ENCODE peak calls at places on chromosomes 6 and 20, in seven cellular contexts. A is pancreas, X is endothelial cell of umbilical vein, K is left ventricle myocardium inferior, H is lower lobe of right lung, U is tibial nerve, N is ovary. J is an unnamed sample. For H3K36me3, the result is how much of the 10 kb centered on the place peaks cover.

GRCh38 chr20:42483694-42484303 is 705.9 kb downstream of the PTPRT start:
- DNase-seq in A (peak), X (no peak), K (no peak), H (no peak), U (peak), N (no peak), J (no peak)

GRCh38 chr6:126112171-126112632 is 125.9 kb downstream of the TRMT11 start:
- DNase-seq in A (no peak), X (no peak), K (no peak), H (no peak), U (no peak), N (no peak), J (no peak)

GRCh38 chr6:51028271-51028670 is 209.6 kb downstream of the TFAP2B start:
- DNase-seq in A (no peak), X (no peak), K (no peak), H (no peak), U (no peak), N (no peak), J (no peak)

GRCh38 chr20:1489764-1490436 is 1.3 kb downstream of the SIRPB2 start:
- DNase-seq in A (no peak), X (peak), K (no peak), H (no peak), U (peak), N (no peak), J (no peak)

GRCh38 chr6:31495580-31495979 is 2.4 kb upstream of the MICB start:
- DNase-seq in A (no peak), X (peak), K (no peak), H (no peak), U (no peak), N (no peak), J (no peak)

GRCh38 chr20:43460830-43461200 is 3.1 kb downstream of the SRSF6 start:
- DNase-seq in A (no peak), X (no peak), K (no peak), H (no peak), U (no peak), N (no peak), J (no peak)

GRCh38 chr20:62002882-62003480 is 62.7 kb downstream of the TAF4 start:
- DNase-seq in A (peak), X (no peak), K (no peak), H (no peak), U (no peak), N (no peak), J (no peak)

GRCh38 chr6:156396068-156396771 is 381.0 kb upstream of the ARID1B start:
- DNase-seq in A (no peak), X (no peak), K (no peak), H (no peak), U (no peak), N (no peak), J (no peak)

GRCh38 chr6:16498237-16498636 is 259.9 kb downstream of the GMPR start:
- DNase-seq in A (no peak), X (no peak), K (no peak), H (no peak), U (no peak), N (no peak), J (no peak)

GRCh38 chr6:15280023-15280422 is 34.2 kb downstream of the JARID2 start:
- DNase-seq in A (no peak), X (peak), K (no peak), H (no peak), U (no peak), N (no peak), J (no peak)

GRCh38 chr6:130307752-130308361 is 58.0 kb upstream of the TMEM200A start:
- DNase-seq in A (no peak), X (no peak), K (no peak), H (no peak), U (no peak), N (no peak), J (peak)

GRCh38 chr6:15477746-15478145 is 185.1 kb downstream of the DTNBP1 start:
- DNase-seq in A (no peak), X (no peak), K (no peak), H (no peak), U (no peak), N (no peak), J (no peak)

GRCh38 chr6:121817141-121817540 is 381.7 kb downstream of the GJA1 start:
- DNase-seq in A (no peak), X (no peak), K (no peak), H (no peak), U (no peak), N (no peak), J (no peak)

GRCh38 chr6:83870649-83871048 is 11.2 kb downstream of the CYB5R4 start:
- DNase-seq in A (no peak), X (no peak), K (no peak), H (no peak), U (no peak), N (no peak), J (no peak)

GRCh38 chr20:10786678-10787077 is 112.9 kb upstream of the JAG1 start:
- DNase-seq in A (no peak), X (no peak), K (no peak), H (no peak), U (no peak), N (no peak), J (no peak)

GRCh38 chr20:64226686-64227576 is 28.6 kb upstream of the PCMTD2 start:
- DNase-seq in A (no peak), X (no peak), K (no peak), H (peak), U (no peak), N (no peak), J (no peak)

GRCh38 chr20:53390780-53391179 is 202.9 kb downstream of the ZNF217 start:
- DNase-seq in A (no peak), X (no peak), K (no peak), H (no peak), U (no peak), N (no peak), J (no peak)

GRCh38 chr20:49490689-49491088 is 8.2 kb upstream of the KCNB1 start:
- DNase-seq in A (no peak), X (no peak), K (no peak), H (no peak), U (no peak), N (no peak), J (no peak)

GRCh38 chr6:165042912-165043311 is 266.5 kb downstream of the C6orf118 start:
- DNase-seq in A (no peak), X (no peak), K (no peak), H (no peak), U (no peak), N (no peak), J (no peak)

GRCh38 chr20:13784271-13784892 is 337 bp downstream of the ESF1 start:
- DNase-seq in A (no peak), X (no peak), K (no peak), H (no peak), U (no peak), N (no peak), J (no peak)

GRCh38 chr20:62631336-62632317 is 10.7 kb upstream of the SLCO4A1 start:
- DNase-seq in A (no peak), X (no peak), K (no peak), H (no peak), U (no peak), N (no peak), J (no peak)

GRCh38 chr6:123965894-123966293 is 162.2 kb downstream of the NKAIN2 start:
- DNase-seq in A (no peak), X (peak), K (no peak), H (no peak), U (no peak), N (no peak), J (no peak)

GRCh38 chr6:14736231-14736953 is 509.5 kb upstream of the JARID2 start:
- DNase-seq in A (no peak), X (no peak), K (no peak), H (no peak), U (no peak), N (no peak), J (no peak)

GRCh38 chr6:85185977-85186376 is 263.9 kb upstream of the NT5E start:
- DNase-seq in A (no peak), X (no peak), K (no peak), H (no peak), U (no peak), N (no peak), J (no peak)

GRCh38 chr6:113564401-113565161 is 292.6 kb upstream of the MARCKS start:
- DNase-seq in A (peak), X (peak), K (peak), H (peak), U (peak), N (peak), J (peak)

GRCh38 chr20:49045440-49046086 is 549 bp upstream of the CSE1L start:
- DNase-seq in A (peak), X (peak), K (peak), H (peak), U (no peak), N (no peak), J (no peak)

GRCh38 chr20:40160151-40160550 is 528.9 kb downstream of the MAFB start:
- DNase-seq in A (peak), X (peak), K (peak), H (peak), U (peak), N (peak), J (no peak)

GRCh38 chr6:28609672-28610071 is 84.0 kb downstream of the GPX5 start:
- DNase-seq in A (no peak), X (no peak), K (no peak), H (no peak), U (no peak), N (no peak), J (no peak)

GRCh38 chr6:129575378-129576118 is 134.4 kb downstream of the ARHGAP18 start:
- DNase-seq in A (no peak), X (peak), K (no peak), H (no peak), U (peak), N (no peak), J (peak)

GRCh38 chr20:17958326-17959256 is 10.0 kb downstream of the SNX5 start:
- DNase-seq in A (no peak), X (peak), K (no peak), H (no peak), U (no peak), N (no peak), J (no peak)

GRCh38 chr20:17955302-17955701 is 13.3 kb downstream of the SNX5 start:
- DNase-seq in A (no peak), X (no peak), K (no peak), H (no peak), U (no peak), N (no peak), J (no peak)

GRCh38 chr20:17953935-17954334 is 14.7 kb downstream of the SNX5 start:
- DNase-seq in A (no peak), X (no peak), K (no peak), H (no peak), U (no peak), N (no peak), J (no peak)

GRCh38 chr20:17957505-17958325 is 10.9 kb downstream of the SNX5 start:
- DNase-seq in A (no peak), X (peak), K (no peak), H (no peak), U (no peak), N (no peak), J (no peak)

DNA sequence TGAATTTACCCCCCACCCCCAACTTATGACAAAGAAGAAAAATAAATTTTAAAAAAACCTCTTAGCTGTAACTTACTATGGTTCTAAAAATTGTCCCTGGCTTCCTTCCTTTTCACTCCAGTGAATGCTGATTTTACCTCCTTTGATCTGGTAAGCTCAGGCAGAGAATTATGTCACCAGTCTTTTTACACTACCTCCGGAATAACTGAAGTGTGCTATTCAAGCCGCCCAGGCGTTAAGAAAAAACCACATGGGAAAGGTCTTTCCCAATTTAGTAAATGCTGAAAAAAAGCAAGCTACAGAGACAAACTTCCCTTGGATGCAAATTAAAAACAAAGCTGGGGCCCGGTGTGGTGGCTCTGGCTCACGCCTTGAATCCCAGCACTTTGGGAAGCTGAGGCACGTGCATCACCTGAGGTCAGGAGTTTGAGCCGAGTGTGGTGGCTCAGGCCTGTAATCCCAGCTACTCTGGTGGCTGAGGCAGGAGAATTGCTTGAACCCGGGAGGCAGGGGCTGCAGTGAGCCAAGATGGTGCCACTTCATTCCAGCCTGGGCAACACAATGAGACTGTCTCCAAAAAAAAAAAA is 12.4 kb downstream of the SNX5 start:
- DNase-seq in A (no peak), X (no peak), K (no peak), H (no peak), U (no peak), N (no peak), J (no peak)
- H3K36me3 ChIP-seq in A (under half), X (under half), K (half or more), H (half or more), U (half or more), N (under half), J (under half)

GRCh38 chr6:151661509-151661908 is 146.0 kb upstream of the ESR1 start:
- DNase-seq in A (no peak), X (no peak), K (no peak), H (no peak), U (no peak), N (no peak), J (no peak)

GRCh38 chr6:151659212-151659611 is 148.3 kb upstream of the ESR1 start:
- DNase-seq in A (no peak), X (no peak), K (no peak), H (no peak), U (no peak), N (no peak), J (no peak)

GRCh38 chr6:151663559-151663958 is 143.9 kb upstream of the ESR1 start:
- DNase-seq in A (no peak), X (no peak), K (no peak), H (no peak), U (no peak), N (no peak), J (no peak)

GRCh38 chr6:151664390-151664789 is 143.1 kb upstream of the ESR1 start:
- DNase-seq in A (no peak), X (no peak), K (no peak), H (no peak), U (no peak), N (no peak), J (no peak)

DNA sequence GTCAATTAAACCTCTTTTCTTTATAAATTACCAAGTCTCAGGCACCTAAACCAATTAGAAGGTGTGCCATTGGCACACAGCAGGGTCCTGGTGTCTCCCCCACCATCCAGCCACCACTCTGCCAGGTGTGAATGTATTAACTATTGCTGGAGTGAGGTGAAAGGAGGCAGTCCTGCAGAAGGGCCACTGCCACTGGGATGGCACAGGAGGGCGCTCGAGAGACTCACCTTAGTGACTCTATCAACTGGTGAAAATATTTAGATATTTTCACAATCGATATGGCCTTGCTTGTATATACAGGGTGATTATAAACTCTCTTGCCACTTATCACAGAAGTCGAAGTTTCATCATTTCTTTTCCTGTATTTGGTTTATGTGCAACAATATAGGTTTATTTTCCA is 145.6 kb upstream of the ESR1 start:
- DNase-seq in A (no peak), X (peak), K (no peak), H (no peak), U (no peak), N (no peak), J (no peak)
- TF ChIP-seq CTCF in A (no peak), X (peak), K (no peak), H (no peak), U (no peak), N (no peak), J (peak)

GRCh38 chr20:34452281-34452982 is 63.8 kb upstream of the DYNLRB1 start:
- DNase-seq in A (no peak), X (no peak), K (no peak), H (no peak), U (no peak), N (no peak), J (peak)

GRCh38 chr20:34448517-34448916 is 67.7 kb upstream of the DYNLRB1 start:
- DNase-seq in A (no peak), X (no peak), K (no peak), H (no peak), U (no peak), N (no peak), J (no peak)

GRCh38 chr20:34445177-34446065 is 70.8 kb upstream of the DYNLRB1 start:
- DNase-seq in A (no peak), X (no peak), K (no peak), H (no peak), U (no peak), N (no peak), J (no peak)

DNA sequence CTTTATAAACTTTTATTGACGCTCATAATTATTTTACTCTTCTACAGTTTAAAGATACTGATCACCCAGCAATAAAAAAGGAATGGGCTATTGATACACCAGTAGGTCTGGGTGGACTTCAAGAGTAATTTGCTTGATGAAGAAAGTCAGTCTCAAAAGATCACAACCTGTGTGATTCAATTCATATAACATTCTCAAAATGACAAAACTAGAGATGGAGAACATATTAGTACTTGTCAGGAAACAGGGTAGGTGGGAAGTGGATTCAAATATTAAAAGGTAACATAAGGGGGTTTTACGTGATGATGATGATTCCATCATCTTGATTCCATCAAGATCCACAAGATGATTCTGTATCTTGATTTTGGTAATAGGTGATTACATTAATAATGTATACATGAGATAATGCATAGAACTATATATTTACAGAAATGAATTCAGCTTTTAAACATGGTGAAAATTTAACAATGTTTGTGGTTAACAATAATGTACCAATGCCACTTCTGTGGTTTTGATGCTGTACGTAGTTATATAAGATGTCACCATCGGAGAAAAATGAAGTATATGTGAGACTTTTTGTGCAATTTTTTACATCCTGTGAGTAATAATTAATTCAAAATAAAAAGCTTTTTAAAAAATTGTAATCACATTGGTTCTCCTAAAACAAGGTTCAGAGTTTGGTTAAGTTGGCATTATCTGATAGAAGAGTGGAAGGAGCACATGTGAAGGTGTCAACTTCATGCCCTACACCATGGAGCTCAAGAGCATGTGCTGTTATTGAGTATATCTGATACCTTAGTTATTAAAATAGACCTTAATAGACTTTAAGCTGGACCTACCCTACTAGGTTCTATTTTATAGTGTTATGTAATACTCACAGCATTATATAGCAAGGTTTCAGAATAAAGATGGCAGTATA is 66.3 kb upstream of the DYNLRB1 start:
- DNase-seq in A (no peak), X (no peak), K (no peak), H (no peak), U (no peak), N (no peak), J (no peak)
- H3K36me3 ChIP-seq in A (under half), X (under half), K (half or more), H (half or more), U (half or more), N (under half), J (under half)

DNA sequence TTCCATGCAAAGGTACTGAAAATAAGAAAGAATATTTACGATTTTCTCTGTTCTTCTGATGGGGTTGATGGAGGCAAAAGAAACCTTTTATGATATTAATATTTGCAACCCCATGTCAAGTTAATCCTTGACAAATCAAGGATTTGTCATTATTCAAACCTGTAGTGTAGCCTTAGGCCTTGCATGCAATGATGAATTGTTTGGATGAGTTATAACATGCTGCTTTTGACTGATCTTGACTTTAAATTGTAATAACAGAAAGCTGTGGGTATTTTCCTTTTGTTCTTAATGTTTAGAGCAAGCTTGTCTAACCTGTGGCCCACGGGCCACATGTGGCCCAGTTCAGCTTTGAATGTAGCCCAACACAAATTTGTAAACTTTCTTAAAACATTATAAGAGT is 13.0 kb upstream of the BAG2 start:
- DNase-seq in A (no peak), X (no peak), K (no peak), H (no peak), U (no peak), N (no peak), J (no peak)
- TF ChIP-seq CTCF in A (no peak), X (no peak), K (no peak), H (no peak), U (no peak), N (no peak), J (no peak)

GRCh38 chr20:47266847-47267515 is 89.5 kb downstream of the ZMYND8 start:
- DNase-seq in A (no peak), X (no peak), K (no peak), H (no peak), U (no peak), N (no peak), J (no peak)
- H3K36me3 ChIP-seq in A (under half), X (under half), K (under half), H (half or more), U (half or more), N (under half), J (under half)

GRCh38 chr6:78614961-78615360 is 252.4 kb upstream of the IRAK1BP1 start:
- DNase-seq in A (no peak), X (no peak), K (no peak), H (no peak), U (no peak), N (no peak), J (no peak)

GRCh38 chr6:78619016-78619415 is 248.3 kb upstream of the IRAK1BP1 start:
- DNase-seq in A (no peak), X (no peak), K (no peak), H (no peak), U (no peak), N (no peak), J (no peak)

GRCh38 chr6:78611886-78612480 is 255.4 kb upstream of the IRAK1BP1 start:
- DNase-seq in A (no peak), X (peak), K (no peak), H (no peak), U (no peak), N (no peak), J (no peak)

GRCh38 chr6:78611097-78611625 is 256.2 kb upstream of the IRAK1BP1 start:
- DNase-seq in A (peak), X (no peak), K (no peak), H (no peak), U (no peak), N (no peak), J (no peak)

GRCh38 chr6:78615430-78615904 is 251.9 kb upstream of the IRAK1BP1 start:
- DNase-seq in A (no peak), X (peak), K (no peak), H (no peak), U (no peak), N (no peak), J (no peak)
- TF ChIP-seq CTCF in A (no peak), X (no peak), K (no peak), H (no peak), U (no peak), N (no peak), J (no peak)